ENCODE peak calls at places on chromosomes 12 and 14, in four cellular contexts. M is K562, Y is A549, R is endothelial cell of umbilical vein. E is an unnamed sample.
A peak's percentile ranks its signal among the peaks of the same experiment; 100 is the strongest.

GRCh38 chr12:14845350-14845750 is 2.0 kb upstream of the ART4 start:
- DNase-seq in Y (peak; percentile 58), R (peak; percentile 81), M (peak; percentile 21), E (peak; percentile 59)

GRCh38 chr12:93737457-93738198 is 60.5 kb downstream of the CRADD start:
- DNase-seq in M (no peak), R (no peak), Y (no peak), E (no peak)

GRCh38 chr14:72666610-72667009 is 227.3 kb downstream of the DPF3 start:
- DNase-seq in R (peak; percentile 53), M (no peak), Y (peak; percentile 14), E (no peak)

GRCh38 chr14:69318901-69319475 is 59.0 kb downstream of the GALNT16 start:
- DNase-seq in Y (no peak), M (no peak), R (no peak), E (no peak)

GRCh38 chr14:35854696-35855270 is 28.6 kb downstream of the BRMS1L start:
- DNase-seq in Y (no peak), R (no peak), M (no peak), E (no peak)

GRCh38 chr12:64452559-64453329 is 824 bp downstream of the TBK1 start:
- DNase-seq in R (peak; percentile 85), Y (peak; percentile 46), M (no peak), E (peak; percentile 72)

GRCh38 chr12:118061876-118062791 is 1.2 kb upstream of the WSB2 start:
- DNase-seq in Y (peak; percentile 73), R (peak; percentile 49), M (peak; percentile 54), E (peak; percentile 22)

GRCh38 chr14:76343386-76343785 is 32.6 kb upstream of the ESRRB start:
- DNase-seq in M (no peak), Y (no peak), R (no peak), E (no peak)

GRCh38 chr12:49872381-49872780 is 29.5 kb upstream of the BCDIN3D start:
- DNase-seq in R (no peak), M (no peak), Y (no peak), E (no peak)

GRCh38 chr14:73743431-73743931 is 29.3 kb upstream of the PNMA1 start:
- DNase-seq in M (no peak), R (peak; percentile 67), Y (no peak), E (peak; percentile 95)

GRCh38 chr12:16346931-16347330 is 514 bp upstream of the MGST1 start:
- DNase-seq in R (no peak), M (no peak), Y (peak; percentile 8), E (peak; percentile 26)

GRCh38 chr12:63317880-63318279 is 166.9 kb upstream of the AVPR1A start:
- DNase-seq in R (no peak), M (no peak), Y (no peak), E (no peak)

GRCh38 chr12:6461401-6462233 is 8.9 kb downstream of the VAMP1 start:
- DNase-seq in M (no peak), Y (no peak), R (no peak), E (peak; percentile 99)

GRCh38 chr14:23883684-23884540 is 69.7 kb upstream of the DHRS4 start:
- DNase-seq in M (no peak), Y (no peak), R (no peak), E (no peak)

GRCh38 chr12:52372216-52373154 is 5.2 kb upstream of the KRT85 start:
- DNase-seq in M (peak; percentile 69), R (peak; percentile 73), Y (peak; percentile 95), E (peak; percentile 80)
- TF ChIP-seq MYC in M (no peak), R (no peak), Y (no peak), E (no peak)

DNA sequence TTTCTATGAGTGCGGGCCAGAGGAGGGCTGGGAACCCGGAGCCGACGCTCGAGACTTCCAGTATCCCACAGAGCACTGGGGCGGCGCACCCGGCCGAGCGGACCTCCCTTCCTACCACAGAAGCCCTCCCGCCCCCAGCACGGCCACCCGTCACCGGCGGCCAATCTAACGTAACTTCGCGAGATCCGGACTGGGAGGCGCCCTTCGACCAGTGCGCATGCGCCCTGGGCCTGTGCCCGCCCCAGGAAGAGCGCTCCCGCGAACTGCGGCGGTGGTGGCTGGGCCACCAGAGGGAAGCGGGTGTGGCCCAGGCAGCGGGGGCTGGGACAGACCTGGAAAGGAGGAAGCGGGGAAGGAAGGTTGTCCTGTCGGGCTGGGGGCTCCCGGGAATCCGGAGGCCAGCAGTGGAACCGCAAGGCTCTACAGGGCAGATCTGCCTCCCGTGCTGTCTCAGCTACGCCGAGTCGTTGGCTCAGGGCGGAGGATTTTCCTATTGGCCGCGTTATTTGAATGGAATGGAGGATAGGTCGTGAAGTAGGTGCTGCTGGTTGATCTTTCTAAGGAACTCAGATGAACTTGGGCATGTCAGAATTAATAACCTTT is at the start of gene PPP1R12A:
- DNase-seq in R (peak; percentile 99), Y (peak; percentile 81), M (peak; percentile 94), E (peak; percentile 99)
- TF ChIP-seq CTCF in R (peak; percentile 14), Y (no peak), M (no peak), E (no peak)

GRCh38 chr12:109753959-109754358 is 40.3 kb downstream of the FAM222A start:
- DNase-seq in R (no peak), Y (no peak), M (no peak), E (no peak)

GRCh38 chr12:109757671-109758265 is 44.1 kb downstream of the FAM222A start:
- DNase-seq in Y (no peak), M (no peak), R (no peak), E (no peak)

GRCh38 chr12:109752117-109753053 is 38.8 kb downstream of the FAM222A start:
- DNase-seq in M (no peak), R (no peak), Y (no peak), E (no peak)

GRCh38 chr12:109756457-109756856 is 42.8 kb downstream of the FAM222A start:
- DNase-seq in R (no peak), Y (no peak), M (no peak), E (no peak)

DNA sequence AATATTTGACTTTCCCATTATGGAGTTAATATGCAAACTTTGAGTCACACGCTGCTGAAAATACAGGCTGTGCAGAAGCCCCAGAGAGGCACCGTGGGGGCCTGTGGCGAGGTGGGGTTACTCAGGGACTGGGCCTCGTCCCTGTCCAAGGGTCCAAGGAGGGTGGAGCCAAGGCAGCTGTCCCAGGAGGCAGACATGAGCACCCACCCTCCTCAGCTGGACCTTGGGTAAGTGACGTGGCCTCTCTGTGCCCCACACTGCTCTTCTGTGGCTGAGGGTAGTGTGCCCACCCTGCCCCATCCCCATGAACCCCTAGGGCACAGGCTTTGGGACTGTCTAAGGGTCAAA is 39.4 kb downstream of the FAM222A start:
- DNase-seq in R (no peak), M (no peak), Y (no peak), E (no peak)
- TF ChIP-seq MAX in R (no peak), M (no peak), Y (no peak), E (no peak)

DNA sequence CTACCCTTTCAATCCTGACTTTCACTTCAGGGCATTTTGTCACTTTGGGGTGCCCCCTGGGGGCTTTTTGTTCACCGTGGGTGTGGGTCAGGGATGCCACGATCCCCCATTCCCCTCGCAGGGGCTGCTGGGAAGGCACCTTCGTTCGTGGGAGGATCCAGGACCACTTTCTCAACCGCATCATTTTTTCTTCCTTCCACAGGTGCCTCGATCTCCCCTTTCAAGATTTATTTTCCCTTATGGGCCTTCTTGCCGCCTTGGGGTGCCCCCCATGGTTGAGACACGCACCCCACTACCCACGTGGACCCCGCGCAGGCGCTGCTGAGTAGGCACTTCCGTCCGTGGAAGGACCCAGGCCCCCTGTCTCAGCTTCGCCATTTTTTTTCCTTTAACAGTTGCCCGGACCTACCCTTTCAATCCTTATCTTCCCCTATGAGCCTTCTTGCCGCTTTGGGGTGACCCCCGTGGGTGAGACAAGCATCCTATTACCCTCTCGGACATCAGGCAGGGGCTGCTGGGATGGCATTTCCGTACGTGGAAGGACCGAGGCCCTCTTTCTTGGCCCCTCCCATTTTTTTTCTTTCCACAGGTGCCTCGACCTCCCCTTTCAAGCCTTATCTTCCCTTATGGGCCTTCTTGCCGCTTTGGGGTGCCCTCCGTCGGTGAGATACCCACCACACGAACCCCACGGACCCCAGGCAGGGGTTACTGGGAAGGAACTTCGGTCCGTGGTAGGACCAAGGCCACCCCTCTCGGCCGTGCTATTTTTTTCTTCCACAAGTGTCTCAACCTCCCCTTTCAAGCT is 268.1 kb downstream of the ALG10 start:
- DNase-seq in Y (peak; percentile 10), R (no peak), M (no peak), E (no peak)
- TF ChIP-seq MYC in Y (no peak), R (no peak), M (no peak), E (no peak)

GRCh38 chr14:80781968-80782367 is 159.6 kb downstream of the CEP128 start:
- DNase-seq in Y (no peak), M (no peak), R (no peak), E (no peak)

GRCh38 chr14:80787876-80788275 is 153.7 kb downstream of the CEP128 start:
- DNase-seq in R (no peak), M (no peak), Y (no peak), E (no peak)

DNA sequence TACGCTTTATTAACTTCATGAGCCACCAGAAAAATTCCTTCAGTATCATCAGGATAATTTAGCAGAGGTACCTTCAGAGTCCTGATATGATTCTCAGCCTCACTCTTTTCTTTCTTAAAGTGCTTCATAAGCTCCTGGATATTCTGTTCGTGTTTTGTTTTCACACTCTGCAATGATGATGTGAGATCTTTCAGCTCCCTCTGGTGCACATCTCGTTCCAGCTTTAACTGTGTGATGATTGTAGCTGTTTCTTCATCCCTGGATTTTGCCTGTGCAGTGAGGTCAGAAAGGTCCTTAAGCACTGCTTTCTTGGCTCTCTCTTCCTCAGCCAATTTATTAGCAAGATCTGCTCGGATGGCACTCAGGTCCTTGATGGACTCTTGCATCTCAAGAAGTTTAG is 156.7 kb downstream of the CEP128 start:
- DNase-seq in R (no peak), M (no peak), Y (no peak), E (no peak)
- TF ChIP-seq CTCF in R (no peak), M (no peak), Y (no peak), E (no peak)